ENCODE peak calls at places on chromosomes 2 and 18, in eight cellular contexts. Y is HCT116, K is sigmoid colon, M is K562, D is stomach, G is upper lobe of left lung, P is prostate gland, S is HepG2. O is an unnamed sample.

GRCh38 chr2:74602553-74603281 is 45.4 kb downstream of the M1AP start:
- DNase-seq in S (no peak), M (no peak), P (no peak), G (no peak), K (no peak), Y (no peak), D (no peak), O (no peak)

GRCh38 chr18:51654441-51655326 is 457.2 kb upstream of the MEX3C start:
- DNase-seq in P (no peak), M (no peak), Y (no peak), G (peak; percentile 11), S (no peak), K (no peak), D (no peak), O (no peak)

GRCh38 chr2:151637284-151637781 is 96.9 kb downstream of the NEB start:
- DNase-seq in S (no peak), M (no peak), P (no peak), K (no peak), D (no peak), Y (no peak), G (no peak), O (peak; percentile 87)

GRCh38 chr2:22253171-22253570 is 1129.4 kb downstream of the TDRD15 start:
- DNase-seq in S (no peak), G (no peak), K (no peak), D (no peak), Y (no peak), M (no peak), P (no peak), O (no peak)

GRCh38 chr2:12270876-12271588 is 445.7 kb upstream of the TRIB2 start:
- DNase-seq in P (no peak), D (no peak), S (no peak), Y (no peak), M (no peak), G (no peak), K (no peak), O (no peak)

GRCh38 chr2:197059498-197059897 is 133.0 kb upstream of the PGAP1 start:
- DNase-seq in Y (no peak), K (no peak), P (no peak), S (no peak), G (no peak), M (no peak), D (no peak), O (no peak)

GRCh38 chr18:46705521-46705920 is 48.5 kb upstream of the LOXHD1 start:
- DNase-seq in G (no peak), M (no peak), K (no peak), S (no peak), P (no peak), Y (no peak), D (no peak), O (no peak)

GRCh38 chr2:80351229-80351628 is 46.7 kb upstream of the LRRTM1 start:
- DNase-seq in G (no peak), P (no peak), D (no peak), S (no peak), M (no peak), Y (no peak), K (no peak), O (no peak)

GRCh38 chr2:36708119-36708741 is 11.7 kb downstream of the VIT start:
- DNase-seq in Y (peak; percentile 4), S (no peak), P (no peak), M (no peak), K (no peak), G (no peak), D (no peak), O (no peak)

GRCh38 chr2:190551928-190552327 is 17.4 kb upstream of the NEMP2 start:
- DNase-seq in G (no peak), P (no peak), Y (no peak), M (no peak), D (no peak), K (no peak), S (no peak), O (no peak)

GRCh38 chr18:48843162-48843561 is 107.6 kb downstream of the SMAD7 start:
- DNase-seq in M (no peak), G (no peak), S (no peak), K (no peak), P (no peak), D (no peak), Y (no peak), O (peak; percentile 74)

GRCh38 chr18:22703883-22704626 is 229.1 kb upstream of the RBBP8 start:
- DNase-seq in K (no peak), P (no peak), Y (peak; percentile 52), D (no peak), G (no peak), M (peak; percentile 74), S (peak; percentile 48), O (no peak)

GRCh38 chr2:112542974-112543760 is 902 bp downstream of the POLR1B start:
- DNase-seq in M (peak; percentile 21), D (no peak), P (no peak), S (peak; percentile 13), Y (peak; percentile 13), G (no peak), K (no peak), O (no peak)

GRCh38 chr2:238560234-238560633 is 133.5 kb downstream of the ASB1 start:
- DNase-seq in Y (no peak), G (peak; percentile 71), P (no peak), K (no peak), S (peak; percentile 62), D (no peak), M (peak; percentile 19), O (peak; percentile 56)

GRCh38 chr18:686339-687111 is 25.9 kb downstream of the ENOSF1 start:
- DNase-seq in D (no peak), G (no peak), S (no peak), K (no peak), M (no peak), Y (no peak), P (no peak), O (no peak)

GRCh38 chr18:8703781-8704301 is 1.5 kb upstream of the MTCL1 start:
- DNase-seq in Y (no peak), K (peak; percentile 53), S (peak; percentile 32), P (no peak), M (no peak), D (no peak), G (no peak), O (peak; percentile 77)

GRCh38 chr18:25896178-25896780 is 194.1 kb downstream of the SS18 start:
- DNase-seq in Y (peak; percentile 32), K (no peak), M (peak; percentile 64), S (peak; percentile 32), P (peak; percentile 14), G (no peak), D (no peak), O (no peak)

GRCh38 chr2:2698182-2699116 is 367.4 kb upstream of the MYT1L start:
- DNase-seq in P (no peak), G (peak; percentile 44), M (peak; percentile 28), D (no peak), Y (peak; percentile 22), K (no peak), S (peak; percentile 21), O (no peak)

GRCh38 chr2:99911711-99912110 is 230.7 kb downstream of the AFF3 start:
- DNase-seq in G (no peak), Y (no peak), P (no peak), D (no peak), K (no peak), M (no peak), S (no peak), O (no peak)

GRCh38 chr2:43152711-43153627 is 73.4 kb downstream of the ZFP36L2 start:
- DNase-seq in M (no peak), D (peak; percentile 60), K (no peak), S (no peak), P (no peak), G (no peak), Y (no peak), O (no peak)
- TF ChIP-seq POLR2A in M (no peak), D (no peak), K (no peak), S (no peak), P (no peak), G (no peak), Y (no peak), O (no peak)

GRCh38 chr18:2986150-2986865 is 26.6 kb downstream of the LPIN2 start:
- DNase-seq in D (no peak), K (no peak), M (no peak), S (peak; percentile 80), P (no peak), Y (no peak), G (no peak), O (no peak)
- H3K27ac ChIP-seq in D (peak overlapping the region; percentile 86), K (no peak overlapping the region), M (no peak overlapping the region), S (peak overlapping the region; percentile 81), P (no peak overlapping the region), Y (no peak overlapping the region), G (peak overlapping the region; percentile 28), O (peak overlapping the region; percentile 39)

GRCh38 chr2:31413876-31414550 is 529 bp downstream of the XDH start:
- DNase-seq in G (no peak), Y (no peak), M (no peak), D (no peak), K (no peak), P (no peak), S (no peak), O (no peak)

GRCh38 chr2:31413025-31413424 is 1.5 kb downstream of the XDH start:
- DNase-seq in S (no peak), P (no peak), G (no peak), M (no peak), D (no peak), Y (no peak), K (no peak), O (no peak)

GRCh38 chr2:31411771-31412170 is 2.8 kb downstream of the XDH start:
- DNase-seq in P (no peak), G (no peak), K (no peak), S (no peak), D (no peak), M (no peak), Y (no peak), O (no peak)

GRCh38 chr2:31415421-31415820 is 879 bp upstream of the XDH start:
- DNase-seq in K (no peak), P (no peak), G (no peak), S (no peak), M (no peak), D (no peak), Y (no peak), O (no peak)

GRCh38 chr2:31414601-31415241 is at the start of gene XDH:
- DNase-seq in G (no peak), K (no peak), M (no peak), P (no peak), D (peak; percentile 59), Y (no peak), S (no peak), O (no peak)
- TF ChIP-seq POLR2AphosphoS5 in G (no peak), K (no peak), M (no peak), P (peak; percentile 20), D (peak; percentile 64), Y (no peak), S (no peak), O (no peak)

DNA sequence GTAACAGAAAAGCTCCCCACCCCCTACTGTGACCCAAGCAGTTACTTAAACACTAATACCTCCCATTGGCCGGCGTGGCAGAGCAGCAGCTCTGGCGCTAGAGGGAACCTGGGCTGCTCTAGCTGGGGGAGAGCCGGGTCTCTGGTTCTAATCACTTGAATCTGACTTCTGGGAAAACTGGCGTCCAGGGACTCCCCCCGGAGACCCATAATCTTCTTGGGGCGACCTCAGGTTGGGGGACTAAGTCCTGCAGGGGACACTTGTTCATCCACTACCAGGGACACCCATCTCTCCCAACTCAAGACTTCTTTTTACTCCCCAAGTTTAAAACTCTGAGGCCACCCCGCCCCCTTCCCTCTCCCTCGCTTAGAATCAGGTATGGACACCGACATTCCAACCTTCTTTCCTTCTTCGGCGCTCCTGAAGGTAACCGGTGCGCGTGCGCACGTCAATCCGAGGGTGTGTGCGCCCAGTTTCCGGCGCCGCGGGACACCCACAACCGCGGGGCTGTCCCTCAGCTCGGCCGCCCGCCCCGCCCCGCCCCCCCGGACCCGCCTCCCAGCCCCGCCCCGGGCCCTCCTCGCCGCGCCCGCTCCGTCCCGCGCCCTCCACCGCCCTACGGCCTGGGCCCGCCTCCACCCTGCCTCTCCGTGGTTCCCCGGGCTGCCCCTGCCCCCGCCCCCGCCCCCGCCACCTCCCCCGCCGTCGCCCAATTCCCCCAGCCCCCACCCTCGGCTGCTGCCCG is at the start of gene ERICH2:
- DNase-seq in P (peak; percentile 79), Y (peak; percentile 80), K (peak; percentile 88), M (peak; percentile 97), S (peak; percentile 81), D (peak; percentile 86), G (peak; percentile 95), O (peak; percentile 88)
- TF ChIP-seq POLR2A in P (no peak), Y (no peak), K (no peak), M (peak; percentile 84), S (no peak), D (no peak), G (peak; percentile 41), O (no peak)

O was measured in spleen.